ENCODE peak calls at places on chromosomes 5 and 9, in nine cellular contexts. X is neural progenitor cell, S is body of pancreas, P is HAP-1, G is left ventricle myocardium inferior, F is spleen, M is IMR-90, A is A549, L is lower lobe of right lung. T is an unnamed sample.
A peak's percentile ranks its signal among the peaks of the same experiment; 100 is the strongest.

GRCh38 chr5:108930107-108930506 is 182.4 kb downstream of the FER start:
- DNase-seq in G (no peak), F (no peak), P (no peak), A (no peak), X (no peak), M (no peak), L (no peak), S (no peak), T (no peak)

GRCh38 chr5:112779531-112779930 is 41.8 kb downstream of the APC start:
- DNase-seq in X (no peak), S (no peak), P (no peak), A (no peak), L (no peak), G (no peak), M (peak; percentile 84), F (no peak), T (peak; percentile 85)

GRCh38 chr5:26727916-26728315 is 310.5 kb downstream of the CDH9 start:
- DNase-seq in G (no peak), F (no peak), A (no peak), X (no peak), L (no peak), P (no peak), M (no peak), S (no peak), T (no peak)

GRCh38 chr9:114844766-114845165 is 38.9 kb upstream of the TNFSF15 start:
- DNase-seq in M (no peak), A (no peak), X (no peak), L (no peak), F (no peak), G (no peak), S (no peak), P (no peak), T (no peak)

GRCh38 chr9:134229466-134230091 is 65.2 kb upstream of the RNU6ATAC start:
- DNase-seq in M (no peak), A (no peak), F (no peak), G (no peak), L (no peak), X (no peak), S (no peak), P (no peak), T (no peak)

GRCh38 chr9:89854715-89855475 is 250.1 kb downstream of the GADD45G start:
- DNase-seq in A (no peak), G (no peak), X (no peak), L (no peak), F (peak; percentile 16), P (no peak), S (no peak), M (no peak), T (no peak)

GRCh38 chr5:151082976-151083651 is 2.3 kb upstream of the TNIP1 start:
- DNase-seq in G (no peak), X (no peak), P (no peak), F (peak; percentile 74), L (peak; percentile 66), A (peak; percentile 88), M (peak; percentile 36), S (no peak), T (no peak)

GRCh38 chr5:170104710-170105109 is 987 bp upstream of the FOXI1 start:
- DNase-seq in L (no peak), G (no peak), X (no peak), S (no peak), F (no peak), M (no peak), P (no peak), A (no peak), T (no peak)

GRCh38 chr5:135885031-135885430 is 10.6 kb downstream of the IL9 start:
- DNase-seq in L (no peak), M (no peak), A (no peak), S (no peak), F (no peak), P (no peak), G (no peak), X (no peak), T (no peak)

GRCh38 chr5:76701298-76701697 is 14.6 kb upstream of the F2R start:
- DNase-seq in A (peak; percentile 71), X (no peak), L (no peak), P (no peak), F (no peak), G (no peak), M (peak; percentile 92), S (no peak), T (peak; percentile 79)

GRCh38 chr5:66958126-66958983 is 238.2 kb downstream of the CD180 start:
- DNase-seq in X (no peak), M (peak; percentile 80), F (no peak), A (no peak), L (no peak), G (no peak), S (no peak), P (no peak), T (peak; percentile 75)

GRCh38 chr5:66959668-66960067 is 236.9 kb downstream of the CD180 start:
- DNase-seq in A (peak; percentile 70), M (peak; percentile 54), F (no peak), P (no peak), L (no peak), X (no peak), G (no peak), S (no peak), T (no peak)

GRCh38 chr5:66963559-66963971 is 233.0 kb downstream of the CD180 start:
- DNase-seq in M (peak; percentile 40), G (no peak), P (no peak), F (no peak), L (no peak), X (no peak), S (no peak), A (no peak), T (peak; percentile 70)

GRCh38 chr5:66958984-66959641 is 237.5 kb downstream of the CD180 start:
- DNase-seq in G (peak; percentile 40), F (no peak), L (peak; percentile 57), S (peak; percentile 27), A (peak; percentile 44), P (peak; percentile 61), X (peak; percentile 21), M (peak; percentile 80), T (peak; percentile 79)

GRCh38 chr5:66960373-66961137 is 236.0 kb downstream of the CD180 start:
- DNase-seq in P (peak; percentile 15), A (peak; percentile 32), X (no peak), S (no peak), M (peak; percentile 10), G (no peak), L (no peak), F (no peak), T (peak; percentile 46)
- H3K4me1 ChIP-seq in P (peaks cover 25% of the 10 kb centered on the region), A (peaks cover 43% of the 10 kb centered on the region), X (peaks cover 45% of the 10 kb centered on the region), S (peaks cover 21% of the 10 kb centered on the region), M (peaks cover 8% of the 10 kb centered on the region), G (peaks cover 68% of the 10 kb centered on the region), L (peaks cover 8% of the 10 kb centered on the region), F (no peaks in the 10 kb centered on the region), T (peaks cover 49% of the 10 kb centered on the region)

GRCh38 chr5:139649082-139649991 is 1.2 kb downstream of the CXXC5 start:
- DNase-seq in A (no peak), L (peak; percentile 71), M (no peak), S (peak; percentile 40), F (peak; percentile 88), G (peak; percentile 34), X (peak; percentile 78), P (peak; percentile 57), T (no peak)

GRCh38 chr5:139647406-139648204 is 544 bp upstream of the CXXC5 start:
- DNase-seq in A (no peak), L (no peak), P (no peak), G (peak; percentile 11), S (peak; percentile 13), X (peak; percentile 49), M (no peak), F (no peak), T (no peak)

GRCh38 chr5:139650031-139650688 is 2.0 kb downstream of the CXXC5 start:
- DNase-seq in F (peak; percentile 88), P (peak; percentile 69), M (no peak), S (no peak), A (no peak), L (peak; percentile 50), G (peak; percentile 53), X (peak; percentile 80), T (no peak)

GRCh38 chr5:139646912-139647391 is 1.2 kb upstream of the CXXC5 start:
- DNase-seq in G (peak; percentile 20), P (no peak), A (no peak), X (peak; percentile 67), F (peak; percentile 84), S (peak; percentile 44), M (no peak), L (no peak), T (no peak)

GRCh38 chr5:139648205-139649081 is at the start of gene CXXC5:
- DNase-seq in F (peak; percentile 94), M (peak; percentile 83), L (peak; percentile 89), S (peak; percentile 89), A (peak; percentile 81), P (peak; percentile 92), X (peak; percentile 94), G (peak; percentile 90), T (peak; percentile 92)
- H3K4me3 ChIP-seq in F (peak within 1 kb of the TSS; percentile 92), M (peak within 1 kb of the TSS; percentile 90), L (peak within 1 kb of the TSS; percentile 94), S (peak within 1 kb of the TSS; percentile 95), A (peak within 1 kb of the TSS; percentile 98), P (peak within 1 kb of the TSS; percentile 74), X (peak within 1 kb of the TSS; percentile 89), G (peak within 1 kb of the TSS; percentile 90), T (peak within 1 kb of the TSS; percentile 75)

GRCh38 chr5:31066655-31067328 is 126.7 kb upstream of the CDH6 start:
- DNase-seq in G (no peak), F (no peak), S (no peak), L (no peak), M (peak; percentile 62), A (no peak), P (no peak), X (no peak), T (no peak)

GRCh38 chr5:31068287-31068686 is 125.2 kb upstream of the CDH6 start:
- DNase-seq in P (no peak), A (no peak), M (no peak), F (no peak), G (no peak), L (no peak), S (no peak), X (no peak), T (no peak)

GRCh38 chr5:31059889-31060288 is 133.6 kb upstream of the CDH6 start:
- DNase-seq in X (no peak), M (no peak), S (no peak), G (no peak), A (no peak), F (no peak), L (no peak), P (no peak), T (no peak)

GRCh38 chr5:31064215-31064614 is 129.3 kb upstream of the CDH6 start:
- DNase-seq in P (no peak), A (no peak), X (no peak), S (no peak), F (no peak), M (no peak), L (no peak), G (no peak), T (no peak)

DNA sequence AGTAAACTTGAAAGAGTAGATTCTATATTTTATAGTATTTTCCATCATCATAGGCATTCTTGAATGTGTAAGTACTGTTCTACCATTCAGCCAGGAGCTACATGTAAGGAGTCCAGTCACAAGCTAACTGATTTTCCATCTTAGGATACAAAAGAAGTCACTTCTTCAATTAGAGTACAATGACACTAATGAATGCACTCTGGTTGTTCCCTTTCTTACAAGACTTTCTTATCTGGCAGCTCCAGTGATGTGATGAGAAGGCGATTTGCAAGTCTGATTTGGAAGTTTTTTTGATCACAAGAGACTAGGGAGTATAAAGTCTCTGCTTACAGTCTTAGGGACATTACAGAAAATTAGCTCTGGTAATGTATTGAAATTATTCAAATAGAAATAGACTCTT is 130.6 kb upstream of the CDH6 start:
- DNase-seq in P (no peak), S (no peak), X (peak; percentile 58), G (no peak), A (no peak), L (no peak), M (no peak), F (no peak), T (no peak)
- H3K4me1 ChIP-seq in P (peaks cover 35% of the 10 kb centered on the region), S (no peaks in the 10 kb centered on the region), X (peaks cover 23% of the 10 kb centered on the region), G (no peaks in the 10 kb centered on the region), A (no peaks in the 10 kb centered on the region), L (no peaks in the 10 kb centered on the region), M (peaks cover 3% of the 10 kb centered on the region), F (no peaks in the 10 kb centered on the region), T (no peaks in the 10 kb centered on the region)

GRCh38 chr9:2242778-2243395 is 227.7 kb downstream of the SMARCA2 start:
- DNase-seq in A (no peak), G (no peak), S (no peak), X (peak; percentile 9), F (no peak), P (no peak), L (no peak), M (no peak), T (peak; percentile 46)
- H3K4me3 ChIP-seq in A (peak overlapping the region; percentile 46), G (peak overlapping the region; percentile 68), S (peak overlapping the region; percentile 11), X (peak overlapping the region; percentile 35), F (peak overlapping the region; percentile 69), P (no peak overlapping the region), L (peak overlapping the region; percentile 56), M (no peak overlapping the region), T (peak overlapping the region; percentile 25)

T was measured in cardiac muscle cell.